ENCODE peak calls at places on chromosomes 7 and 10, in four cellular contexts. One of them, this sample, is unnamed.

GRCh38 chr10:52818019-52818418 is 45.4 kb upstream of the MBL2 start:
- DNase-seq in HTR-8/SVneo: peak; percentile 22
- DNase-seq in NCI-H1436 treated with DMSO at 0.1 percent for 48 hours: no peak
- DNase-seq in activated CD8-positive, alpha-beta memory T cell treated with anti-CD3 and anti-CD28 coated beads, Interleukin-2, amount 50 U/mL, for 4 hours: no peak
- DNase-seq in this sample: peak; percentile 59

GRCh38 chr10:12782537-12782936 is 219.0 kb downstream of the CCDC3 start:
- DNase-seq in HTR-8/SVneo: peak; percentile 58
- DNase-seq in NCI-H1436 treated with DMSO at 0.1 percent for 48 hours: no peak
- DNase-seq in activated CD8-positive, alpha-beta memory T cell treated with anti-CD3 and anti-CD28 coated beads, Interleukin-2, amount 50 U/mL, for 4 hours: peak; percentile 36
- DNase-seq in this sample: peak; percentile 42

GRCh38 chr7:154744226-154744860 is 258.6 kb downstream of the PAXIP1 start:
- DNase-seq in HTR-8/SVneo: peak; percentile 23
- DNase-seq in NCI-H1436 treated with DMSO at 0.1 percent for 48 hours: peak; percentile 8
- DNase-seq in activated CD8-positive, alpha-beta memory T cell treated with anti-CD3 and anti-CD28 coated beads, Interleukin-2, amount 50 U/mL, for 4 hours: no peak
- DNase-seq in this sample: peak; percentile 41

GRCh38 chr7:5491251-5492044 is 67.8 kb upstream of the TNRC18 start:
- DNase-seq in HTR-8/SVneo: no peak
- DNase-seq in NCI-H1436 treated with DMSO at 0.1 percent for 48 hours: no peak
- DNase-seq in activated CD8-positive, alpha-beta memory T cell treated with anti-CD3 and anti-CD28 coated beads, Interleukin-2, amount 50 U/mL, for 4 hours: no peak
- DNase-seq in this sample: no peak

GRCh38 chr10:132919374-132920100 is 22.8 kb downstream of the CFAP46 start:
- DNase-seq in HTR-8/SVneo: no peak
- DNase-seq in NCI-H1436 treated with DMSO at 0.1 percent for 48 hours: no peak
- DNase-seq in activated CD8-positive, alpha-beta memory T cell treated with anti-CD3 and anti-CD28 coated beads, Interleukin-2, amount 50 U/mL, for 4 hours: no peak
- DNase-seq in this sample: no peak

GRCh38 chr7:104894998-104895850 is 118.8 kb upstream of the KMT2E start:
- DNase-seq in HTR-8/SVneo: no peak
- DNase-seq in NCI-H1436 treated with DMSO at 0.1 percent for 48 hours: no peak
- DNase-seq in activated CD8-positive, alpha-beta memory T cell treated with anti-CD3 and anti-CD28 coated beads, Interleukin-2, amount 50 U/mL, for 4 hours: no peak
- DNase-seq in this sample: no peak

GRCh38 chr7:20330176-20330796 is 414 bp upstream of the ITGB8 start:
- DNase-seq in HTR-8/SVneo: peak; percentile 66
- DNase-seq in NCI-H1436 treated with DMSO at 0.1 percent for 48 hours: no peak
- DNase-seq in activated CD8-positive, alpha-beta memory T cell treated with anti-CD3 and anti-CD28 coated beads, Interleukin-2, amount 50 U/mL, for 4 hours: peak; percentile 41
- DNase-seq in this sample: peak; percentile 86

GRCh38 chr10:63247771-63248170 is 114.6 kb downstream of the NRBF2 start:
- DNase-seq in HTR-8/SVneo: no peak
- DNase-seq in NCI-H1436 treated with DMSO at 0.1 percent for 48 hours: no peak
- DNase-seq in activated CD8-positive, alpha-beta memory T cell treated with anti-CD3 and anti-CD28 coated beads, Interleukin-2, amount 50 U/mL, for 4 hours: no peak
- DNase-seq in this sample: no peak

GRCh38 chr7:77788327-77788902 is 9.8 kb downstream of the TMEM60 start:
- DNase-seq in HTR-8/SVneo: no peak
- DNase-seq in NCI-H1436 treated with DMSO at 0.1 percent for 48 hours: no peak
- DNase-seq in activated CD8-positive, alpha-beta memory T cell treated with anti-CD3 and anti-CD28 coated beads, Interleukin-2, amount 50 U/mL, for 4 hours: no peak
- DNase-seq in this sample: no peak

GRCh38 chr7:5231116-5231515 is 41.1 kb downstream of the WIPI2 start:
- DNase-seq in HTR-8/SVneo: no peak
- DNase-seq in NCI-H1436 treated with DMSO at 0.1 percent for 48 hours: no peak
- DNase-seq in activated CD8-positive, alpha-beta memory T cell treated with anti-CD3 and anti-CD28 coated beads, Interleukin-2, amount 50 U/mL, for 4 hours: no peak
- DNase-seq in this sample: no peak

GRCh38 chr7:63073736-63074135 is 924.9 kb upstream of the ZNF722 start:
- DNase-seq in HTR-8/SVneo: no peak
- DNase-seq in NCI-H1436 treated with DMSO at 0.1 percent for 48 hours: no peak
- DNase-seq in activated CD8-positive, alpha-beta memory T cell treated with anti-CD3 and anti-CD28 coated beads, Interleukin-2, amount 50 U/mL, for 4 hours: no peak
- DNase-seq in this sample: no peak

GRCh38 chr7:25931156-25931555 is 220.8 kb upstream of the NFE2L3 start:
- DNase-seq in HTR-8/SVneo: no peak
- DNase-seq in NCI-H1436 treated with DMSO at 0.1 percent for 48 hours: no peak
- DNase-seq in activated CD8-positive, alpha-beta memory T cell treated with anti-CD3 and anti-CD28 coated beads, Interleukin-2, amount 50 U/mL, for 4 hours: no peak
- DNase-seq in this sample: no peak

GRCh38 chr7:112252141-112252540 is 45.6 kb downstream of the ZNF277 start:
- DNase-seq in HTR-8/SVneo: no peak
- DNase-seq in NCI-H1436 treated with DMSO at 0.1 percent for 48 hours: no peak
- DNase-seq in activated CD8-positive, alpha-beta memory T cell treated with anti-CD3 and anti-CD28 coated beads, Interleukin-2, amount 50 U/mL, for 4 hours: no peak
- DNase-seq in this sample: no peak

GRCh38 chr7:73539709-73540108 is 17.6 kb upstream of the BAZ1B start:
- DNase-seq in HTR-8/SVneo: no peak
- DNase-seq in NCI-H1436 treated with DMSO at 0.1 percent for 48 hours: no peak
- DNase-seq in activated CD8-positive, alpha-beta memory T cell treated with anti-CD3 and anti-CD28 coated beads, Interleukin-2, amount 50 U/mL, for 4 hours: no peak
- DNase-seq in this sample: no peak

GRCh38 chr10:24901686-24902399 is 50.6 kb downstream of the PRTFDC1 start:
- DNase-seq in HTR-8/SVneo: peak; percentile 74
- DNase-seq in NCI-H1436 treated with DMSO at 0.1 percent for 48 hours: no peak
- DNase-seq in activated CD8-positive, alpha-beta memory T cell treated with anti-CD3 and anti-CD28 coated beads, Interleukin-2, amount 50 U/mL, for 4 hours: no peak
- DNase-seq in this sample: peak; percentile 86